ENCODE peak calls at places on chromosomes 16 and 17, in ten cellular contexts. X is heart right ventricle, B is HCT116, U is OCI-LY7, E is H9, L is IMR-90, O is astrocyte, Y is lung, R is right cardiac atrium, P is Karpas-422. I is an unnamed sample.
A peak's percentile ranks its signal among the peaks of the same experiment; 100 is the strongest.

GRCh38 chr17:77528516-77529327 is 388.0 kb downstream of the SEC14L1 start:
- DNase-seq in B (no peak), X (peak; percentile 42), R (peak; percentile 58), U (no peak), P (no peak), O (no peak), Y (no peak), L (no peak), E (peak; percentile 83), I (peak; percentile 92)

GRCh38 chr17:41710472-41711090 is 1.6 kb upstream of the GAST start:
- DNase-seq in E (no peak), O (peak; percentile 89), X (no peak), B (no peak), R (no peak), L (peak; percentile 75), Y (no peak), U (no peak), P (no peak), I (no peak)

GRCh38 chr16:89922477-89922883 is 662 bp upstream of the TUBB3 start:
- DNase-seq in X (peak; percentile 68), O (peak; percentile 86), E (peak; percentile 83), Y (peak; percentile 72), P (no peak), R (peak; percentile 87), U (peak; percentile 60), B (peak; percentile 82), L (peak; percentile 91), I (peak; percentile 92)

GRCh38 chr16:60100371-60100770 is 1366.3 kb upstream of the GOT2 start:
- DNase-seq in X (no peak), P (no peak), O (no peak), R (no peak), U (no peak), E (no peak), B (no peak), L (no peak), Y (no peak), I (no peak)

GRCh38 chr16:24052466-24053324 is 203.4 kb upstream of the CACNG3 start:
- DNase-seq in P (no peak), E (no peak), X (no peak), L (no peak), R (no peak), O (no peak), B (no peak), U (no peak), Y (no peak), I (no peak)

GRCh38 chr17:72592242-72592966 is 471.6 kb downstream of the SOX9 start:
- DNase-seq in R (peak; percentile 88), B (peak; percentile 86), Y (peak; percentile 61), O (peak; percentile 62), X (peak; percentile 63), P (no peak), L (peak; percentile 84), U (no peak), E (peak; percentile 94), I (peak; percentile 98)

GRCh38 chr17:78979780-78980623 is at the start of gene LGALS3BP:
- DNase-seq in X (peak; percentile 83), L (peak; percentile 78), Y (peak; percentile 79), R (peak; percentile 92), O (peak; percentile 75), U (no peak), E (peak; percentile 76), P (no peak), B (peak; percentile 70), I (peak; percentile 86)

GRCh38 chr16:49921791-49922456 is 66.0 kb upstream of the ZNF423 start:
- DNase-seq in X (peak; percentile 43), U (peak; percentile 58), R (peak; percentile 87), B (peak; percentile 51), L (peak; percentile 17), O (peak; percentile 22), E (peak; percentile 89), Y (peak; percentile 35), P (peak; percentile 83), I (peak; percentile 96)

GRCh38 chr16:87956169-87956770 is 5.0 kb downstream of the BANP start:
- DNase-seq in E (no peak), P (no peak), X (no peak), Y (no peak), R (peak; percentile 65), O (peak; percentile 65), L (peak; percentile 83), U (peak; percentile 64), B (no peak), I (peak; percentile 40)

GRCh38 chr16:83403751-83404150 is 404.0 kb upstream of the HSBP1 start:
- DNase-seq in X (no peak), O (peak; percentile 91), Y (no peak), P (no peak), B (no peak), L (peak; percentile 85), R (no peak), E (no peak), U (no peak), I (no peak)

GRCh38 chr16:50597563-50598255 is 49.5 kb downstream of the NKD1 start:
- DNase-seq in E (no peak), U (no peak), L (no peak), X (no peak), R (no peak), O (no peak), P (no peak), B (no peak), Y (no peak), I (no peak)

GRCh38 chr17:77423589-77424451 is 283.1 kb downstream of the SEC14L1 start:
- DNase-seq in P (no peak), X (peak; percentile 83), R (peak; percentile 95), Y (peak; percentile 74), O (peak; percentile 97), L (peak; percentile 98), U (no peak), E (no peak), B (no peak), I (no peak)

GRCh38 chr17:39099686-39100293 is 51.6 kb downstream of the PLXDC1 start:
- DNase-seq in L (peak; percentile 62), R (peak; percentile 77), B (no peak), Y (peak; percentile 43), U (no peak), X (peak; percentile 37), E (no peak), O (peak; percentile 62), P (no peak), I (no peak)

GRCh38 chr17:588519-588918 is 126.1 kb downstream of the VPS53 start:
- DNase-seq in L (no peak), Y (no peak), B (no peak), P (no peak), E (no peak), R (peak; percentile 68), O (peak; percentile 69), X (no peak), U (no peak), I (no peak)

DNA sequence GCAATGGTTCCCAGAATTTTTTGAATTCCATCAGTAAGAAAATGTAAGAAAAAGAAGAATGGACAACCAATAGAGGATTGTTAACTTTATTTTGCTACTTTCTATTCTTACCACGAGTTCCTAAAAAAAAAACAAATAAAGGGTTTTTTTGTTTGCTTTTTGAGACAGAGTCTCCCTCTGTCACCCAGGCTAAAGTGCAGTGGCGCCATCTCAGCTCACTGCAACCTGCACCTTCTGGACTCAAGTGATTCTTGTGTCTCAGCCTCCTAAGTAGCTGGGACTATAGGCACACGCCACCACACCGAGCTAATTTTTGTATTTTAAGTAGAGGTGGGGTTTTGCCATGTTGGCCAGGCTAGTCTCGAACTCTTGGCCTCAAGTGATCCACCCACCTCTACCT is 127.7 kb downstream of the VPS53 start:
- DNase-seq in B (no peak), P (no peak), L (no peak), O (no peak), Y (no peak), R (no peak), U (no peak), E (no peak), X (no peak), I (no peak)
- H3K27ac ChIP-seq in B (no peak overlapping the region), P (no peak overlapping the region), L (no peak overlapping the region), O (no peak overlapping the region), Y (no peak overlapping the region), R (no peak overlapping the region), U (no peak overlapping the region), E (no peak overlapping the region), X (no peak overlapping the region), I (no peak overlapping the region)

DNA sequence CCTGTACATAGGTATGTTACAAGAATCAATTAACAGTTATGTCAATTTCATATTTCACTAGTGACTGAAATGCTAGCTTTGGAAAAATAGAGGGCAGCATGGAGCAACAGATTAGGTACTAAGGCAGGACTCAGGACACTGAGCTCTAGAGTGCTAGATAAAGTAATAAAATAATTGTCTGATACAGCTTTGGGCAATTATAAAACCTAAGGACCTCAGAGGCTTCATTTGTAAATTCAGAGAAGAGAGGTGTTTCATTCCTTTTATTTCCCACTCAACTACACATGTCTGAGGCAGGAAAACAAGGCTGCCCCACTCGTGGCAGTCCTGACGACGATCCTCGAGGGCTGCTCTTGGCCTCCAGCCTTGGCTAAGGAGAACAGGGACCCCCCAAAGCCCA is 81.5 kb downstream of the CA4 start:
- DNase-seq in Y (no peak), U (peak; percentile 22), R (no peak), E (no peak), X (no peak), P (peak; percentile 70), L (peak; percentile 39), B (peak; percentile 10), O (no peak), I (peak; percentile 47)
- H3K27ac ChIP-seq in Y (no peak overlapping the region), U (no peak overlapping the region), R (no peak overlapping the region), E (no peak overlapping the region), X (no peak overlapping the region), P (no peak overlapping the region), L (no peak overlapping the region), B (no peak overlapping the region), O (no peak overlapping the region), I (no peak overlapping the region)

GRCh38 chr16:79607587-79607986 is 7.0 kb upstream of the MAF start:
- DNase-seq in U (no peak), P (no peak), X (no peak), L (peak; percentile 16), B (no peak), R (no peak), E (no peak), O (peak; percentile 69), Y (no peak), I (no peak)
- H3K27ac ChIP-seq in U (no peak overlapping the region), P (no peak overlapping the region), X (no peak overlapping the region), L (no peak overlapping the region), B (no peak overlapping the region), R (no peak overlapping the region), E (no peak overlapping the region), O (no peak overlapping the region), Y (no peak overlapping the region), I (no peak overlapping the region)

GRCh38 chr17:48630009-48630924 is 4.1 kb upstream of the HOXB9 start:
- DNase-seq in O (no peak), E (peak; percentile 23), Y (no peak), R (no peak), U (no peak), P (no peak), B (no peak), X (no peak), L (no peak), I (peak; percentile 35)
- H3K27ac ChIP-seq in O (no peak overlapping the region), E (no peak overlapping the region), Y (no peak overlapping the region), R (no peak overlapping the region), U (no peak overlapping the region), P (no peak overlapping the region), B (no peak overlapping the region), X (no peak overlapping the region), L (no peak overlapping the region), I (no peak overlapping the region)